ENCODE peak calls at places on chromosome X, in six cellular contexts. G, B, Z, D, N and R are unnamed samples.

GRCh38 chrX:18075603-18076002 is 145.1 kb downstream of the BEND2 start:
- DNase-seq in G (no peak), B (no peak), Z (no peak), D (no peak), N (peak), R (no peak)

GRCh38 chrX:15349046-15349445 is 13.7 kb upstream of the PIGA start:
- DNase-seq in G (no peak), B (peak), Z (peak), D (no peak), N (peak), R (peak)

GRCh38 chrX:40773188-40773587 is 37.8 kb upstream of the MED14 start:
- DNase-seq in G (no peak), B (no peak), Z (no peak), D (no peak), N (no peak), R (no peak)

GRCh38 chrX:29229802-29230201 is 642.6 kb downstream of the IL1RAPL1 start:
- DNase-seq in G (no peak), B (peak), Z (no peak), D (no peak), N (no peak), R (no peak)

GRCh38 chrX:156001667-156002021 is 4.1 kb downstream of the IL9R start:
- DNase-seq in G (no peak), B (no peak), Z (no peak), D (no peak), N (no peak), R (peak)

GRCh38 chrX:132940727-132941162 is 17.7 kb downstream of the HS6ST2 start:
- DNase-seq in G (no peak), B (no peak), Z (no peak), D (no peak), N (peak), R (no peak)

GRCh38 chrX:119673336-119673735 is 19.6 kb downstream of the SEPTIN6 start:
- DNase-seq in G (no peak), B (no peak), Z (no peak), D (no peak), N (no peak), R (no peak)

GRCh38 chrX:131745942-131746489 is 202.1 kb downstream of the OR13H1 start:
- DNase-seq in G (no peak), B (no peak), Z (no peak), D (no peak), N (no peak), R (peak)

GRCh38 chrX:31057691-31058090 is 14.2 kb downstream of the FTHL17 start:
- DNase-seq in G (no peak), B (no peak), Z (no peak), D (no peak), N (no peak), R (no peak)

GRCh38 chrX:817759-818158 is 187.2 kb downstream of the SHOX start:
- DNase-seq in G (no peak), B (no peak), Z (no peak), D (no peak), N (peak), R (no peak)

GRCh38 chrX:110315541-110315940 is 2.3 kb downstream of the AMMECR1 start:
- DNase-seq in G (no peak), B (peak), Z (no peak), D (no peak), N (no peak), R (no peak)